ENCODE peak calls at places on chromosomes 6 and 20, in six cellular contexts. D, S, A, K, E and I are unnamed samples.

GRCh38 chr6:159456349-159456748 is 236.7 kb downstream of the SOD2 start:
- DNase-seq in D (no peak), K (no peak), S (no peak), E (no peak), A (no peak), I (no peak)

GRCh38 chr6:125507987-125508655 is 206.4 kb upstream of the HDDC2 start:
- DNase-seq in S (no peak), A (no peak), E (no peak), K (no peak), D (no peak), I (no peak)

GRCh38 chr6:51093899-51094665 is 275.4 kb downstream of the TFAP2B start:
- DNase-seq in K (no peak), A (no peak), S (no peak), D (no peak), E (no peak), I (no peak)

GRCh38 chr6:108621117-108621516 is 60.4 kb downstream of the FOXO3 start:
- DNase-seq in S (no peak), K (no peak), E (no peak), D (no peak), A (no peak), I (no peak)

GRCh38 chr6:154509421-154510143 is 903 bp downstream of the CNKSR3 start:
- DNase-seq in S (no peak), D (peak), A (peak), K (peak), E (no peak), I (peak)

GRCh38 chr6:30548375-30548774 is 7.9 kb downstream of the GNL1 start:
- DNase-seq in A (no peak), K (no peak), E (no peak), S (no peak), D (peak), I (no peak)

GRCh38 chr20:51446656-51447055 is 95.9 kb downstream of the NFATC2 start:
- DNase-seq in K (no peak), E (no peak), A (no peak), S (peak), D (no peak), I (no peak)

GRCh38 chr20:49874601-49875116 is 40.7 kb downstream of the SPATA2 start:
- DNase-seq in D (peak), S (no peak), K (no peak), A (no peak), E (no peak), I (no peak)